ENCODE peak calls at places on chromosomes 6 and 20, in seven cellular contexts. S, F, X, G, R, B and Y are unnamed samples.

GRCh38 chr6:135212020-135212806 is 31.1 kb downstream of the MYB start:
- DNase-seq in B (no peak), X (no peak), F (no peak), G (peak; percentile 28), R (no peak), S (peak; percentile 90), Y (peak; percentile 50)

GRCh38 chr6:52975580-52975979 is 19.5 kb downstream of the GSTA4 start:
- DNase-seq in F (no peak), S (no peak), X (no peak), B (no peak), G (peak; percentile 63), R (no peak), Y (no peak)

GRCh38 chr6:140857734-140858380 is 1274.9 kb upstream of the GJE1 start:
- DNase-seq in R (no peak), G (peak; percentile 99), B (no peak), S (peak; percentile 89), F (peak; percentile 49), X (no peak), Y (peak; percentile 47)

GRCh38 chr20:54475334-54476287 is at the start of gene DOK5:
- DNase-seq in S (no peak), R (no peak), G (peak; percentile 54), B (no peak), X (no peak), F (no peak), Y (peak; percentile 67)

GRCh38 chr6:125749864-125750691 is 646 bp downstream of the HEY2 start:
- DNase-seq in R (no peak), F (peak; percentile 72), S (no peak), G (no peak), B (no peak), X (peak; percentile 13), Y (no peak)

GRCh38 chr20:38350879-38351775 is 4.8 kb downstream of the LBP start:
- DNase-seq in B (no peak), G (no peak), F (no peak), X (no peak), S (no peak), R (no peak), Y (no peak)

GRCh38 chr6:142737368-142738060 is 207.5 kb downstream of the HIVEP2 start:
- DNase-seq in S (peak; percentile 44), X (no peak), G (peak; percentile 83), B (no peak), R (no peak), F (peak; percentile 61), Y (no peak)

GRCh38 chr20:45336530-45337366 is 11.5 kb downstream of the SDC4 start:
- DNase-seq in R (no peak), G (peak; percentile 70), B (no peak), S (peak; percentile 100), X (no peak), F (no peak), Y (peak; percentile 99)

GRCh38 chr6:160439751-160440150 is 91.6 kb downstream of the SLC22A3 start:
- DNase-seq in S (no peak), B (no peak), F (no peak), G (no peak), X (no peak), R (no peak), Y (no peak)

GRCh38 chr6:113763883-113764282 is 93.3 kb upstream of the MARCKS start:
- DNase-seq in F (no peak), G (peak; percentile 53), X (no peak), B (no peak), S (peak; percentile 91), R (no peak), Y (peak; percentile 16)